ENCODE peak calls at places on chromosome 10, in ten cellular contexts. One of them, this sample, is unnamed.
A peak's percentile ranks its signal among the peaks of the same experiment; 100 is the strongest.

GRCh38 chr10:68327889-68328786 is 3.7 kb upstream of the HNRNPH3 start:
- DNase-seq in psoas muscle: no peak
- DNase-seq in A673: peak; percentile 84
- DNase-seq in stomach: no peak
- DNase-seq in body of pancreas: no peak
- DNase-seq in Peyer's patch: no peak
- DNase-seq in IMR-90: peak; percentile 60
- DNase-seq in suprapubic skin: no peak
- DNase-seq in kidney: no peak
- DNase-seq in transverse colon: no peak
- DNase-seq in this sample: no peak

GRCh38 chr10:117175901-117176534 is 21.3 kb upstream of the KCNK18 start:
- DNase-seq in psoas muscle: peak; percentile 75
- DNase-seq in A673: peak; percentile 90
- DNase-seq in stomach: peak; percentile 80
- DNase-seq in body of pancreas: peak; percentile 90
- DNase-seq in Peyer's patch: peak; percentile 64
- DNase-seq in IMR-90: peak; percentile 68
- DNase-seq in suprapubic skin: peak; percentile 86
- DNase-seq in kidney: peak; percentile 82
- DNase-seq in transverse colon: peak; percentile 85
- DNase-seq in this sample: no peak

GRCh38 chr10:71213127-71213616 is 802 bp downstream of the UNC5B start:
- DNase-seq in psoas muscle: peak; percentile 72
- DNase-seq in A673: peak; percentile 72
- DNase-seq in stomach: peak; percentile 79
- DNase-seq in body of pancreas: peak; percentile 80
- DNase-seq in Peyer's patch: peak; percentile 24
- DNase-seq in IMR-90: peak; percentile 84
- DNase-seq in suprapubic skin: peak; percentile 82
- DNase-seq in kidney: no peak
- DNase-seq in transverse colon: peak; percentile 75
- DNase-seq in this sample: no peak

GRCh38 chr10:22379059-22379458 is 33.8 kb downstream of the SPAG6 start:
- DNase-seq in psoas muscle: no peak
- DNase-seq in A673: no peak
- DNase-seq in stomach: no peak
- DNase-seq in body of pancreas: no peak
- DNase-seq in Peyer's patch: no peak
- DNase-seq in IMR-90: no peak
- DNase-seq in suprapubic skin: no peak
- DNase-seq in kidney: no peak
- DNase-seq in transverse colon: no peak
- DNase-seq in this sample: no peak

GRCh38 chr10:8013619-8014018 is 40.9 kb upstream of the GATA3 start:
- DNase-seq in psoas muscle: no peak
- DNase-seq in A673: no peak
- DNase-seq in stomach: no peak
- DNase-seq in body of pancreas: no peak
- DNase-seq in Peyer's patch: no peak
- DNase-seq in IMR-90: no peak
- DNase-seq in suprapubic skin: no peak
- DNase-seq in kidney: no peak
- DNase-seq in transverse colon: no peak
- DNase-seq in this sample: no peak

GRCh38 chr10:132612571-132613504 is 75.3 kb downstream of the INPP5A start:
- DNase-seq in psoas muscle: no peak
- DNase-seq in A673: no peak
- DNase-seq in stomach: no peak
- DNase-seq in body of pancreas: no peak
- DNase-seq in Peyer's patch: no peak
- DNase-seq in IMR-90: peak; percentile 32
- DNase-seq in suprapubic skin: peak; percentile 68
- DNase-seq in kidney: peak; percentile 58
- DNase-seq in transverse colon: no peak
- DNase-seq in this sample: no peak

GRCh38 chr10:110276603-110277002 is 28.1 kb downstream of the SMNDC1 start:
- DNase-seq in psoas muscle: no peak
- DNase-seq in A673: no peak
- DNase-seq in stomach: no peak
- DNase-seq in body of pancreas: no peak
- DNase-seq in Peyer's patch: no peak
- DNase-seq in IMR-90: no peak
- DNase-seq in suprapubic skin: no peak
- DNase-seq in kidney: no peak
- DNase-seq in transverse colon: no peak
- DNase-seq in this sample: no peak

GRCh38 chr10:87875929-87876571 is 12.6 kb downstream of the PTEN start:
- DNase-seq in psoas muscle: no peak
- DNase-seq in A673: no peak
- DNase-seq in stomach: no peak
- DNase-seq in body of pancreas: no peak
- DNase-seq in Peyer's patch: no peak
- DNase-seq in IMR-90: no peak
- DNase-seq in suprapubic skin: no peak
- DNase-seq in kidney: no peak
- DNase-seq in transverse colon: no peak
- DNase-seq in this sample: no peak

GRCh38 chr10:34506773-34507172 is 308.3 kb downstream of the PARD3 start:
- DNase-seq in psoas muscle: no peak
- DNase-seq in A673: no peak
- DNase-seq in stomach: no peak
- DNase-seq in body of pancreas: no peak
- DNase-seq in Peyer's patch: no peak
- DNase-seq in IMR-90: no peak
- DNase-seq in suprapubic skin: no peak
- DNase-seq in kidney: no peak
- DNase-seq in transverse colon: no peak
- DNase-seq in this sample: no peak

GRCh38 chr10:14618669-14619068 is 156.0 kb downstream of the FAM107B start:
- DNase-seq in psoas muscle: no peak
- DNase-seq in A673: no peak
- DNase-seq in stomach: no peak
- DNase-seq in body of pancreas: no peak
- DNase-seq in Peyer's patch: no peak
- DNase-seq in IMR-90: no peak
- DNase-seq in suprapubic skin: no peak
- DNase-seq in kidney: no peak
- DNase-seq in transverse colon: no peak
- DNase-seq in this sample: no peak

GRCh38 chr10:14621037-14621436 is 153.7 kb downstream of the FAM107B start:
- DNase-seq in psoas muscle: no peak
- DNase-seq in A673: no peak
- DNase-seq in stomach: no peak
- DNase-seq in body of pancreas: no peak
- DNase-seq in Peyer's patch: no peak
- DNase-seq in IMR-90: peak; percentile 55
- DNase-seq in suprapubic skin: no peak
- DNase-seq in kidney: no peak
- DNase-seq in transverse colon: no peak
- DNase-seq in this sample: no peak

GRCh38 chr10:14616465-14616864 is 158.2 kb downstream of the FAM107B start:
- DNase-seq in psoas muscle: no peak
- DNase-seq in A673: peak; percentile 50
- DNase-seq in stomach: no peak
- DNase-seq in body of pancreas: no peak
- DNase-seq in Peyer's patch: no peak
- DNase-seq in IMR-90: no peak
- DNase-seq in suprapubic skin: no peak
- DNase-seq in kidney: no peak
- DNase-seq in transverse colon: no peak
- DNase-seq in this sample: no peak

GRCh38 chr10:14617125-14617524 is 157.6 kb downstream of the FAM107B start:
- DNase-seq in psoas muscle: no peak
- DNase-seq in A673: peak; percentile 81
- DNase-seq in stomach: no peak
- DNase-seq in body of pancreas: no peak
- DNase-seq in Peyer's patch: no peak
- DNase-seq in IMR-90: no peak
- DNase-seq in suprapubic skin: no peak
- DNase-seq in kidney: no peak
- DNase-seq in transverse colon: no peak
- DNase-seq in this sample: no peak

GRCh38 chr10:14617850-14618249 is 156.8 kb downstream of the FAM107B start:
- DNase-seq in psoas muscle: no peak
- DNase-seq in A673: peak; percentile 48
- DNase-seq in stomach: no peak
- DNase-seq in body of pancreas: no peak
- DNase-seq in Peyer's patch: no peak
- DNase-seq in IMR-90: peak; percentile 45
- DNase-seq in suprapubic skin: no peak
- DNase-seq in kidney: no peak
- DNase-seq in transverse colon: no peak
- DNase-seq in this sample: no peak
- H3K27ac ChIP-seq in psoas muscle: no peak overlapping the region
- H3K27ac ChIP-seq in A673: peak overlapping the region; percentile 85
- H3K27ac ChIP-seq in stomach: no peak overlapping the region
- H3K27ac ChIP-seq in body of pancreas: no peak overlapping the region
- H3K27ac ChIP-seq in Peyer's patch: no peak overlapping the region
- H3K27ac ChIP-seq in IMR-90: no peak overlapping the region
- H3K27ac ChIP-seq in suprapubic skin: no peak overlapping the region
- H3K27ac ChIP-seq in kidney: no peak overlapping the region
- H3K27ac ChIP-seq in transverse colon: no peak overlapping the region
- H3K27ac ChIP-seq in this sample: no peak overlapping the region

GRCh38 chr10:6408799-6409198 is 171.3 kb downstream of the PRKCQ start:
- DNase-seq in psoas muscle: no peak
- DNase-seq in A673: no peak
- DNase-seq in stomach: no peak
- DNase-seq in body of pancreas: no peak
- DNase-seq in Peyer's patch: no peak
- DNase-seq in IMR-90: no peak
- DNase-seq in suprapubic skin: no peak
- DNase-seq in kidney: no peak
- DNase-seq in transverse colon: no peak
- DNase-seq in this sample: no peak
- TF ChIP-seq CTCF in psoas muscle: peak; percentile 16
- TF ChIP-seq CTCF in A673: peak; percentile 26
- TF ChIP-seq CTCF in stomach: no peak
- TF ChIP-seq CTCF in body of pancreas: no peak
- TF ChIP-seq CTCF in Peyer's patch: peak; percentile 4
- TF ChIP-seq CTCF in IMR-90: no peak
- TF ChIP-seq CTCF in suprapubic skin: no peak
- TF ChIP-seq CTCF in kidney: no peak
- TF ChIP-seq CTCF in transverse colon: no peak
- TF ChIP-seq CTCF in this sample: no peak

GRCh38 chr10:104256335-104257080 is 1.8 kb downstream of the GSTO1 start:
- DNase-seq in psoas muscle: no peak
- DNase-seq in A673: no peak
- DNase-seq in stomach: no peak
- DNase-seq in body of pancreas: no peak
- DNase-seq in Peyer's patch: no peak
- DNase-seq in IMR-90: no peak
- DNase-seq in suprapubic skin: no peak
- DNase-seq in kidney: no peak
- DNase-seq in transverse colon: no peak
- DNase-seq in this sample: no peak

GRCh38 chr10:104259456-104259855 is 4.8 kb downstream of the GSTO1 start:
- DNase-seq in psoas muscle: no peak
- DNase-seq in A673: no peak
- DNase-seq in stomach: no peak
- DNase-seq in body of pancreas: no peak
- DNase-seq in Peyer's patch: no peak
- DNase-seq in IMR-90: no peak
- DNase-seq in suprapubic skin: no peak
- DNase-seq in kidney: no peak
- DNase-seq in transverse colon: no peak
- DNase-seq in this sample: no peak

GRCh38 chr10:104258209-104258608 is 3.5 kb downstream of the GSTO1 start:
- DNase-seq in psoas muscle: no peak
- DNase-seq in A673: no peak
- DNase-seq in stomach: no peak
- DNase-seq in body of pancreas: no peak
- DNase-seq in Peyer's patch: no peak
- DNase-seq in IMR-90: no peak
- DNase-seq in suprapubic skin: no peak
- DNase-seq in kidney: no peak
- DNase-seq in transverse colon: no peak
- DNase-seq in this sample: no peak

GRCh38 chr10:104255244-104255981 is 721 bp downstream of the GSTO1 start:
- DNase-seq in psoas muscle: peak; percentile 58
- DNase-seq in A673: peak; percentile 28
- DNase-seq in stomach: no peak
- DNase-seq in body of pancreas: no peak
- DNase-seq in Peyer's patch: no peak
- DNase-seq in IMR-90: peak; percentile 90
- DNase-seq in suprapubic skin: no peak
- DNase-seq in kidney: no peak
- DNase-seq in transverse colon: peak; percentile 30
- DNase-seq in this sample: no peak

GRCh38 chr10:104257235-104257634 is 2.5 kb downstream of the GSTO1 start:
- DNase-seq in psoas muscle: no peak
- DNase-seq in A673: no peak
- DNase-seq in stomach: no peak
- DNase-seq in body of pancreas: no peak
- DNase-seq in Peyer's patch: no peak
- DNase-seq in IMR-90: no peak
- DNase-seq in suprapubic skin: no peak
- DNase-seq in kidney: no peak
- DNase-seq in transverse colon: no peak
- DNase-seq in this sample: no peak
- H3K4me1 ChIP-seq in psoas muscle: peaks cover 40% of the 10 kb centered on the region
- H3K4me1 ChIP-seq in A673: peaks cover 41% of the 10 kb centered on the region
- H3K4me1 ChIP-seq in stomach: peaks cover 32% of the 10 kb centered on the region
- H3K4me1 ChIP-seq in body of pancreas: peaks cover 58% of the 10 kb centered on the region
- H3K4me1 ChIP-seq in Peyer's patch: peaks cover 27% of the 10 kb centered on the region
- H3K4me1 ChIP-seq in IMR-90: peaks cover 15% of the 10 kb centered on the region
- H3K4me1 ChIP-seq in suprapubic skin: peaks cover 58% of the 10 kb centered on the region
- H3K4me1 ChIP-seq in kidney: peaks cover 24% of the 10 kb centered on the region
- H3K4me1 ChIP-seq in transverse colon: peaks cover 14% of the 10 kb centered on the region
- H3K4me1 ChIP-seq in this sample: peaks cover 52% of the 10 kb centered on the region

DNA sequence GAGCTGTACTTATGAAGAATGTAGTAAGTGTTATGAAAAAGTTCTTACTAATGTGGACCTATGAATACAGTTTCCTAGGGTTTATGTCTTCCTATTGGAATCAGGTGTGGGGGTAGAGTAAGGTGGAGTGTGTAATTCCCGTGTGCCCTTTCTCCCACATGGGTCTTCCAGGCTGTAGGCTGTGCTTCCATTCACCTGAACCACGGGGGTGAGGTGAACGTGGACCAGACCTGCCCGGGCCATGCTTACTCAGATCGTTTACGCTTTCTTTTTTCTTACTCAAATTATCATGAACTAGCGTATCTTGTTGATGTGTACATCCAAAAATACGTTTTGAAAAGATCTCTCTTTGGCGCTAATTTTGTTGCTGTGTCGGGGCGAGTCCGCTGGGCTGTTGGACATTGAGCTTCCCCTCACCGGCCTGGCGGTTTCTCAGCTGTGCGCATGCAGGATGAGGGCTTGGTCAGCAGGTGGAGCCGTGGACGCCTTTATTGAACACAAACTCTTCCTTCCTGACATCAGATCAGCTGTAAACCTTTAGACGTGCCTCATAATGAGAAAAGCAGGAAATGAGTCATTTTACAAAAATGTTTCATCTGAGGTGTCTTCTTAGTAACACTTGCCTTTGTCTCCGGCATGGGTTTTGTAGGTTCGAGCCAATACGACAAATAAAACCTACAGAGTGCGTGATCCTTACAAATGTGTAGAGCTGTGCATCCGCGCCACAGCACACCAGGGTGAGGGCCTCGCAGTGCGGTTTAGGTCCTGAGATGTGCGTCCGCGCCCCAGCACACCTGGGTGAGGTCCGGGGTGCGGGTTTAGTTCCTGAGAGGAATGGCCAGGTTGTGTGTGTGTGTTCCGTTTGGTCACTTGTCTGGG is 53.8 kb downstream of the WDR37 start:
- DNase-seq in psoas muscle: no peak
- DNase-seq in A673: peak; percentile 94
- DNase-seq in stomach: peak; percentile 49
- DNase-seq in body of pancreas: peak; percentile 56
- DNase-seq in Peyer's patch: peak; percentile 61
- DNase-seq in IMR-90: peak; percentile 87
- DNase-seq in suprapubic skin: no peak
- DNase-seq in kidney: no peak
- DNase-seq in transverse colon: peak; percentile 83
- DNase-seq in this sample: no peak
- H3K27ac ChIP-seq in psoas muscle: no peak overlapping the region
- H3K27ac ChIP-seq in A673: peak overlapping the region; percentile 72
- H3K27ac ChIP-seq in stomach: no peak overlapping the region
- H3K27ac ChIP-seq in body of pancreas: no peak overlapping the region
- H3K27ac ChIP-seq in Peyer's patch: peak overlapping the region; percentile 68
- H3K27ac ChIP-seq in IMR-90: peak overlapping the region; percentile 53
- H3K27ac ChIP-seq in suprapubic skin: no peak overlapping the region
- H3K27ac ChIP-seq in kidney: no peak overlapping the region
- H3K27ac ChIP-seq in transverse colon: peak overlapping the region; percentile 13
- H3K27ac ChIP-seq in this sample: no peak overlapping the region